ENCODE peak calls at places on chromosome 9, in seven cellular contexts. N is HCT116, A is K562, W is endothelial cell of umbilical vein, Y is H1, I is GM23338, H is GM12878. F is an unnamed sample.
A peak's percentile ranks its signal among the peaks of the same experiment; 100 is the strongest.

GRCh38 chr9:105662184-105663104 is at the start of gene TAL2:
- DNase-seq in W (no peak), N (no peak), I (no peak), H (peak; percentile 37), Y (no peak), A (no peak), F (no peak)

GRCh38 chr9:131259432-131259885 is 16.9 kb downstream of the FAM78A start:
- DNase-seq in H (no peak), N (no peak), W (no peak), I (peak; percentile 2), A (peak; percentile 60), Y (no peak), F (no peak)

GRCh38 chr9:107782381-107782780 is 292.8 kb upstream of the KLF4 start:
- DNase-seq in I (no peak), A (no peak), H (no peak), Y (no peak), N (no peak), W (no peak), F (no peak)

GRCh38 chr9:100589582-100589981 is 11.7 kb downstream of the CAVIN4 start:
- DNase-seq in I (no peak), Y (no peak), W (peak; percentile 81), A (no peak), N (no peak), H (no peak), F (no peak)

GRCh38 chr9:91558879-91559278 is 135.2 kb upstream of the NFIL3 start:
- DNase-seq in W (no peak), A (no peak), Y (no peak), I (no peak), N (no peak), H (no peak), F (no peak)

GRCh38 chr9:107351382-107352045 is 68.4 kb downstream of the RAD23B start:
- DNase-seq in Y (no peak), A (no peak), W (no peak), H (no peak), I (no peak), N (peak; percentile 29), F (no peak)

GRCh38 chr9:137837345-137838278 is 40.0 kb upstream of the CACNA1B start:
- DNase-seq in W (no peak), I (no peak), N (no peak), Y (no peak), H (no peak), A (no peak), F (no peak)

GRCh38 chr9:78654324-78654723 is 357.4 kb downstream of the PSAT1 start:
- DNase-seq in A (no peak), W (no peak), I (no peak), N (no peak), H (no peak), Y (no peak), F (no peak)

GRCh38 chr9:128470560-128470959 is 14.8 kb downstream of the ODF2 start:
- DNase-seq in A (no peak), W (no peak), N (no peak), Y (no peak), H (no peak), I (no peak), F (peak; percentile 71)

GRCh38 chr9:98564714-98565113 is 144.0 kb downstream of the GABBR2 start:
- DNase-seq in N (no peak), H (no peak), I (no peak), W (no peak), Y (no peak), A (no peak), F (no peak)

GRCh38 chr9:626591-626990 is 214.9 kb upstream of the DMRT1 start:
- DNase-seq in N (no peak), A (no peak), W (peak; percentile 35), I (no peak), H (no peak), Y (no peak), F (no peak)
- TF ChIP-seq POLR2AphosphoS5 in N (no peak), A (no peak), W (no peak), I (no peak), H (no peak), Y (no peak), F (no peak)

GRCh38 chr9:20269620-20270019 is 352.7 kb downstream of the MLLT3 start:
- DNase-seq in W (no peak), Y (no peak), N (no peak), A (no peak), H (no peak), I (no peak), F (no peak)

GRCh38 chr9:20271107-20271506 is 351.2 kb downstream of the MLLT3 start:
- DNase-seq in Y (no peak), A (no peak), I (no peak), N (no peak), H (no peak), W (no peak), F (no peak)

GRCh38 chr9:20276762-20277161 is 345.5 kb downstream of the MLLT3 start:
- DNase-seq in A (no peak), W (no peak), N (no peak), I (no peak), Y (no peak), H (no peak), F (no peak)

GRCh38 chr9:20270176-20270575 is 352.1 kb downstream of the MLLT3 start:
- DNase-seq in A (no peak), W (no peak), Y (no peak), N (no peak), H (no peak), I (no peak), F (no peak)

DNA sequence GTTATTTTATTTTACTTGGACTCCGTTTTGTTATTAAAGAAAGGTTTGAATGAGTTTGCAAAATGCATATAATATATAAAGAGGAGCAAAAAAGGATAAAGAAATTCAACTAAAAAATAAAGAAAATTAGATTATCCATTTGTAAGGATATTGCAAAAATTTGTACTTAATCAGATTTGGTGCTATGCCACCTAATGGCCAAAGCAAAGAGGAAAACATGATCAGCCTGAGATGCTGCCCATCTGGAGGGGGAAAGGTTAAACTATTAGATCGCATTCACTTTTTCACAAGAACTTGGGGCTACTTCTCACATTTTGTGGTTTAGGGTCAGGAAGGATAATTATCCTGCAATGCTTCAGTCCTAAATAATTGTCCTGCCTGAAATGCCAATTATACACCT is 350.6 kb downstream of the MLLT3 start:
- DNase-seq in Y (no peak), I (no peak), H (no peak), W (no peak), N (no peak), A (no peak), F (no peak)
- H3K27ac ChIP-seq in Y (no peak overlapping the region), I (no peak overlapping the region), H (no peak overlapping the region), W (no peak overlapping the region), N (no peak overlapping the region), A (no peak overlapping the region), F (no peak overlapping the region)

DNA sequence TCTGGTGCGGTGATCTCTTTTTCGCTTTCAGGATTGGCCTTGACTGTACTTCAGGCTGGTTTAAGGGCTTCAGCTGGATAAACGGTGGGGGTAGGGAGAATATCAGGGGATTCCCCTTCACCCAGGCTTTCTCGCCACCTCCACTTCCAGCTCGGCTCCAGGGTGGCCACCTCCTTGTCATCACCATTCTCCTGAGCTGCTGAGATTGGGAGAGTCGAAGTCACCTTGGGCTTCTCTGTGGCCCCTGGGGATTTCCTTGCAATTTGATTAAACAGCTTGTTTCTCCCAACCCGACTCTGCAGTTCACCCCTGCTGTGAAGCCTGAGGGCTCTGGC is 964 bp downstream of the BSPRY start:
- DNase-seq in H (no peak), Y (no peak), I (no peak), A (no peak), W (no peak), N (no peak), F (no peak)
- TF ChIP-seq EZH2 in H (no peak), Y (no peak), I (no peak), A (no peak), W (peak; percentile 78), N (no peak), F (no peak)

GRCh38 chr9:129496187-129497063 is 124.5 kb downstream of the C9orf50 start:
- DNase-seq in N (peak; percentile 72), A (peak; percentile 74), H (no peak), W (peak; percentile 92), Y (peak; percentile 95), I (peak; percentile 98), F (no peak)
- TF ChIP-seq POLR2AphosphoS5 in N (peak; percentile 25), A (peak; percentile 32), H (no peak), W (no peak), Y (no peak), I (no peak), F (peak; percentile 57)

DNA sequence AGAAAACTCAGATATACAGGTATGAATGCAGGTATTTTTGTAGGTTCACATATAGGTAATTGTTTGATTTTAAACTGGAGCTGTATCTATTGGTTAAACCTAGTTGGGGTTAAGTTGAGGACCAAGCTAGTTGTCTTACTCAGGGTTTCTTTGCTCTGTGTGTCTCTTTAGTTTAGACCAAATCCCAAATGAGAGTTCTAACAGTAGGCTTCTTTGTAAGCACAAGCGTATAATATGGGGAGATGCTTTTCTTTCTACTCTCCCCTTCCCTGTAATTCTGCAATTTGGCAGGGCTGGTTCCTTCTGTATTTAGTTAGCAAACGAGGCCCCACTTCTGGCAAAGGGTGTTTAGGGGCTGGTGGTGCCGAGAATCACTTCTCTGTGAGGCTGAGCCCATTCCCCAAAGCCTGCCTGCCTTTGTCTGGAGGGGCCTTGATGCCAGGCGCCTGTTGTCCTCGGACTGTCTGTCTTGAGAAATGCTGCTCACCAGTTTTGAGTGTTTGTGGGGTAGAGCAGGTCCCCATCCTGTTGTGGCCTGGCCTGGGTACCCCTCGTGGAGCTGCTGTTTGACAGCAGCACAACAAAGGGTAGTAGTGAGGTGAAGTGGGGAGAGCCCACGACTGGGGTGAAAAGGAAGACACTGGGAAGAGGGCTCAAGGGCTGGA is 259.3 kb downstream of the FANCC start:
- DNase-seq in N (no peak), I (no peak), W (no peak), A (no peak), Y (no peak), H (no peak), F (no peak)
- H3K27ac ChIP-seq in N (no peak overlapping the region), I (no peak overlapping the region), W (no peak overlapping the region), A (no peak overlapping the region), Y (no peak overlapping the region), H (no peak overlapping the region), F (no peak overlapping the region)

GRCh38 chr9:22308177-22308576 is 138.4 kb upstream of the DMRTA1 start:
- DNase-seq in W (no peak), H (no peak), I (no peak), N (no peak), Y (no peak), A (no peak), F (no peak)

DNA sequence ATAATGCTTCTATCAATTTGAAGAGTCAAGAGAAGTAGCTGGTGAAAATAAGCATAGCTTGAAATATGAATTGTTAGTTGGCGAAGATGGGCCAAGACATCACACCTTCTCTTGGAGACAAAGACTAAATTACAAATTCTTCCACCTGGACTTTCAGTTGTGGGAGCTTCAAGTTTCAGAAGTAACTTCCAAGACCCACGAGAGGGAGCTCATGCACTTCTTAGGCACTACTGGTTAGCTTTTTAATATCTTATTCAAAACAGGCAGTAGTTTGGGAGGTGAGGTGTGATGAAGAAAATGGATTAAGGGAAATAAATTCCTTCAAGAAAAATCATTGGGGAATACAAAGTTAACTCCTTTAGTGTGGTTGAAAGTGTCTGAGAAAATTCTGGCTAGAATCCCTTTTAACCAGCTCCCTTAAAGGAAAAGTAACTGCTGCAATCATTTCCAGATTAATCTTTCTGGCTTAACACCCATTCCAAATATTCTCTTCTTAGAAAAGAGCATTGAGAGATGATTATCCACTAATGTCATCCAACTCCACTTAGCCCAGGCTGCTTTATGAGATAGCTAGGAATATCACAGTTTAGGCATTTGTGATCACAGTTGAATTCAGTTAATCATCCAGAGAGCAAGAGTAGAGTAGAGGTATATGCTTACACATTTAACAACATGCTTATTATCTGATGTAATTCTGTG is 139.5 kb upstream of the DMRTA1 start:
- DNase-seq in A (no peak), Y (no peak), I (peak; percentile 84), N (peak; percentile 54), W (peak; percentile 54), H (no peak), F (peak; percentile 42)
- TF ChIP-seq EZH2 in A (no peak), Y (no peak), I (no peak), N (no peak), W (no peak), H (no peak), F (no peak)